ENCODE peak calls at places on chromosomes 4 and X, in four cellular contexts. F, W, T and H are unnamed samples. For H3K4me1 and H3K36me3, the result is how much of the 10 kb centered on the place peaks cover.

GRCh38 chr4:119733431-119733830 is 104.8 kb upstream of the PDE5A start:
- DNase-seq in F (no peak), W (no peak), T (no peak), H (no peak)

GRCh38 chr4:47824844-47825243 is 13.0 kb downstream of the CORIN start:
- DNase-seq in F (no peak), W (no peak), T (no peak), H (peak)

GRCh38 chr4:56691425-56691824 is 10.3 kb upstream of the HOPX start:
- DNase-seq in F (no peak), W (no peak), T (no peak), H (no peak)

GRCh38 chrX:145848451-145848850 is 30.8 kb downstream of the SLITRK2 start:
- DNase-seq in F (no peak), W (no peak), T (no peak), H (no peak)

GRCh38 chrX:13398073-13398823 is 78.4 kb upstream of the ATXN3L start:
- DNase-seq in F (peak), W (no peak), T (peak), H (peak)

GRCh38 chr4:124079174-124079780 is 633.3 kb downstream of the ANKRD50 start:
- DNase-seq in F (no peak), W (no peak), T (no peak), H (no peak)

GRCh38 chrX:6701085-6701484 is 166.2 kb upstream of the VCX3A start:
- DNase-seq in F (no peak), W (no peak), T (no peak), H (no peak)

GRCh38 chr4:26131711-26132110 is 189.1 kb upstream of the RBPJ start:
- DNase-seq in F (no peak), W (peak), T (no peak), H (no peak)

GRCh38 chr4:99205104-99205979 is 13.7 kb downstream of the ADH6 start:
- DNase-seq in F (peak), W (no peak), T (no peak), H (no peak)

GRCh38 chr4:105859233-105859632 is 36.0 kb upstream of the NPNT start:
- DNase-seq in F (no peak), W (no peak), T (no peak), H (no peak)

GRCh38 chrX:47146936-47147859 is 2.2 kb downstream of the RBM10 start:
- DNase-seq in F (no peak), W (no peak), T (peak), H (no peak)

GRCh38 chr4:95910749-95911148 is 70.9 kb downstream of the PDHA2 start:
- DNase-seq in F (no peak), W (no peak), T (no peak), H (no peak)

GRCh38 chr4:94126669-94127068 is 81.0 kb upstream of the SMARCAD1 start:
- DNase-seq in F (no peak), W (no peak), T (no peak), H (no peak)

GRCh38 chr4:86935499-86935832 is 655 bp downstream of the AFF1 start:
- DNase-seq in F (no peak), W (peak), T (no peak), H (no peak)

GRCh38 chrX:107716045-107716684 is 59.4 kb downstream of the TSC22D3 start:
- DNase-seq in F (no peak), W (no peak), T (no peak), H (peak)

GRCh38 chr4:78057600-78058560 is 757 bp downstream of the FRAS1 start:
- DNase-seq in F (peak), W (no peak), T (peak), H (peak)

GRCh38 chrX:12898073-12898472 is 8.3 kb upstream of the TLR8 start:
- DNase-seq in F (no peak), W (no peak), T (no peak), H (no peak)

GRCh38 chr4:80259012-80259411 is 7.5 kb upstream of the FGF5 start:
- DNase-seq in F (no peak), W (no peak), T (no peak), H (no peak)

GRCh38 chr4:179586460-179586859 is 2144.2 kb upstream of the AGA start:
- DNase-seq in F (no peak), W (no peak), T (no peak), H (no peak)

GRCh38 chr4:40321671-40322131 is 13.4 kb upstream of the CHRNA9 start:
- DNase-seq in F (no peak), W (no peak), T (no peak), H (no peak)

GRCh38 chrX:110746014-110746413 is 49.6 kb downstream of the CHRDL1 start:
- DNase-seq in F (no peak), W (no peak), T (no peak), H (no peak)

GRCh38 chr4:118279920-118280432 is 72.8 kb downstream of the PRSS12 start:
- DNase-seq in F (no peak), W (no peak), T (no peak), H (no peak)
- H3K27ac ChIP-seq in F (peak), W (peak), T (peak), H (no peak)

GRCh38 chr4:81469774-81470455 is 1.8 kb downstream of the RASGEF1B start:
- DNase-seq in F (no peak), W (no peak), T (no peak), H (no peak)
- H3K4me1 ChIP-seq in F (under half), W (under half), T (under half), H (under half)

GRCh38 chr4:82433791-82434190 is 3.4 kb downstream of the ENOPH1 start:
- DNase-seq in F (no peak), W (no peak), T (no peak), H (no peak)

GRCh38 chr4:82434949-82435348 is 4.6 kb downstream of the ENOPH1 start:
- DNase-seq in F (no peak), W (no peak), T (no peak), H (no peak)

GRCh38 chr4:82436780-82437179 is 6.4 kb downstream of the ENOPH1 start:
- DNase-seq in F (no peak), W (no peak), T (no peak), H (no peak)

GRCh38 chr4:82437285-82438005 is 7.1 kb downstream of the ENOPH1 start:
- DNase-seq in F (no peak), W (no peak), T (no peak), H (no peak)

GRCh38 chr4:82436130-82436529 is 5.7 kb downstream of the ENOPH1 start:
- DNase-seq in F (no peak), W (no peak), T (no peak), H (no peak)
- H3K36me3 ChIP-seq in F (under half), W (under half), T (under half), H (under half)

GRCh38 chr4:37971202-37971601 is 11.0 kb downstream of the PTTG2 start:
- DNase-seq in F (no peak), W (no peak), T (no peak), H (no peak)

GRCh38 chr4:37973481-37973880 is 13.3 kb downstream of the PTTG2 start:
- DNase-seq in F (no peak), W (no peak), T (no peak), H (no peak)

GRCh38 chr4:37967749-37968148 is 7.6 kb downstream of the PTTG2 start:
- DNase-seq in F (no peak), W (no peak), T (no peak), H (no peak)

GRCh38 chr4:37968747-37969146 is 8.5 kb downstream of the PTTG2 start:
- DNase-seq in F (no peak), W (no peak), T (no peak), H (no peak)

GRCh38 chr4:37970702-37971101 is 10.5 kb downstream of the PTTG2 start:
- DNase-seq in F (peak), W (peak), T (peak), H (peak)
- H3K27ac ChIP-seq in F (peak), W (no peak), T (peak), H (peak)

GRCh38 chr4:1333256-1333655 is 13.8 kb upstream of the UVSSA start:
- DNase-seq in F (no peak), W (no peak), T (no peak), H (no peak)
- H3K4me1 ChIP-seq in F (under half), W (under half), T (under half), H (under half)

DNA sequence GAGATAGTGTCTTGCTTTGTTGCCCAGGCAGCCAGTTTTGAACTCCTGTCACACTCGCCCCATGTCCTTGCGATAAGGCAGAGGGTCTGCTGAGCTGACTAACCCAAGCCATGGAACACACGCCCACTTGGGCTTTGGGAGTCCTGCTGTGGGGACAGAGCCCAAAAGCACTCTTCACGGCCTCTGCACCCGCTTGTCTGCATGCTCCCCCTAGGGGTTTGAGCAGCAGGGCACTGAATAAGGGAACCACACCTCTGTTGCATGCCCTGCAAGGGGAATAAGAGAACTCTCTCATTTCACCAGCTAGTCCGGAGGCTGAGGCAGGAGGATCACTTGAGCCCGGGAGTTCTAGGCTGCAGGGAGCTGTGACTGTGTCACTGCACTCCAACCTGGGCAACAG is 166.0 kb downstream of the STAG2 start:
- DNase-seq in F (no peak), W (no peak), T (no peak), H (no peak)
- H3K36me3 ChIP-seq in F (under half), W (under half), T (under half), H (under half)

GRCh38 chrX:19626230-19626629 is 110.9 kb upstream of the MAP3K15 start:
- DNase-seq in F (no peak), W (no peak), T (no peak), H (no peak)

GRCh38 chrX:19624754-19625153 is 109.4 kb upstream of the MAP3K15 start:
- DNase-seq in F (no peak), W (no peak), T (no peak), H (no peak)

GRCh38 chrX:19627533-19627932 is 112.2 kb upstream of the MAP3K15 start:
- DNase-seq in F (no peak), W (no peak), T (no peak), H (no peak)

GRCh38 chrX:19627081-19627480 is 111.8 kb upstream of the MAP3K15 start:
- DNase-seq in F (no peak), W (no peak), T (no peak), H (peak)

DNA sequence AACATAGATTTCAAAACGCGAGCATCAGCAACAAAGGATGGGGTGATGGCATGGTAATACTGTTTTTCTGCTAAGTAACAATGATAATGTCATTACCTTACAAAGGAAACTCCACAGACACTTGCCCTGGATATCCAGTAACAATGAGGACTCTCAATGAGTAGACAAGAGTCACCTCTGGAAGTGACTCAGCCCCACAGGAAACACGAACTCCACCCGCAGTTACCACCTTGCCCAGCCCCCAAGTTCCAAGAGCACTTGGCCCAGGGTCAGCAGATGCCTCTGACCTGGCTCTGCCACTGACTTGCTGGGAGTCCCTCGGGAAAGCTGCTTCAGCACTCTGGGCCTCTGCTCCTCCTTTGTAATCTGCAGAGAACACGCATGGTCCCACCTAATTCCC is 110.3 kb upstream of the MAP3K15 start:
- DNase-seq in F (no peak), W (peak), T (no peak), H (no peak)
- H3K27ac ChIP-seq in F (no peak), W (no peak), T (no peak), H (no peak)

GRCh38 chr4:1770791-1771231 is 22.3 kb upstream of the FGFR3 start:
- DNase-seq in F (no peak), W (no peak), T (no peak), H (no peak)

GRCh38 chr4:1773754-1774153 is 19.3 kb upstream of the FGFR3 start:
- DNase-seq in F (no peak), W (no peak), T (no peak), H (no peak)

GRCh38 chr4:1770245-1770644 is 22.8 kb upstream of the FGFR3 start:
- DNase-seq in F (no peak), W (no peak), T (no peak), H (no peak)

GRCh38 chr4:1772869-1773538 is 20.1 kb upstream of the FGFR3 start:
- DNase-seq in F (no peak), W (no peak), T (no peak), H (no peak)

GRCh38 chr4:1771555-1772305 is 21.4 kb upstream of the FGFR3 start:
- DNase-seq in F (no peak), W (no peak), T (no peak), H (no peak)
- H3K4me1 ChIP-seq in F (under half), W (under half), T (under half), H (under half)